ENCODE peak calls at places on chromosomes 3 and 15, in five cellular contexts. C, Q, N, Z and R are unnamed samples.

GRCh38 chr3:71784914-71785593 is at the start of gene PROK2:
- DNase-seq in N (no peak), Z (peak), Q (no peak), C (peak), R (peak)

GRCh38 chr3:177836671-177837070 is 639.4 kb upstream of the TBL1XR1 start:
- DNase-seq in Z (no peak), Q (no peak), C (no peak), N (no peak), R (no peak)

GRCh38 chr3:113532698-113533533 is 561 bp downstream of the SIDT1 start:
- DNase-seq in Q (no peak), Z (peak), C (peak), N (peak), R (peak)

GRCh38 chr3:69309810-69310209 is 76.1 kb downstream of the FRMD4B start:
- DNase-seq in Q (no peak), C (peak), N (no peak), Z (no peak), R (no peak)

GRCh38 chr15:101152914-101153313 is 98.9 kb downstream of the CHSY1 start:
- DNase-seq in Z (no peak), Q (no peak), C (peak), N (no peak), R (no peak)

GRCh38 chr3:63043631-63044030 is 168.4 kb upstream of the CADPS start:
- DNase-seq in Q (no peak), N (no peak), Z (no peak), C (no peak), R (no peak)

GRCh38 chr3:53974314-53974713 is 82.7 kb upstream of the SELENOK start:
- DNase-seq in Q (no peak), N (no peak), C (no peak), Z (no peak), R (no peak)

GRCh38 chr15:29942548-29942947 is 120.3 kb upstream of the TJP1 start:
- DNase-seq in Q (no peak), N (no peak), Z (no peak), C (no peak), R (no peak)

GRCh38 chr3:162770556-162770955 is 1273.9 kb downstream of the OTOL1 start:
- DNase-seq in C (no peak), Z (no peak), Q (no peak), N (no peak), R (no peak)

GRCh38 chr3:29649815-29650547 is 369.1 kb downstream of the RBMS3 start:
- DNase-seq in Z (no peak), C (no peak), N (no peak), Q (no peak), R (no peak)

GRCh38 chr3:16807441-16807840 is 77.3 kb upstream of the PLCL2 start:
- DNase-seq in N (no peak), Q (no peak), Z (no peak), C (no peak), R (no peak)

GRCh38 chr3:184360834-184361531 is 422 bp downstream of the CLCN2 start:
- DNase-seq in Z (no peak), N (no peak), Q (no peak), C (no peak), R (no peak)

GRCh38 chr15:48851956-48852355 is 26.0 kb upstream of the EID1 start:
- DNase-seq in C (no peak), Q (no peak), N (no peak), Z (no peak), R (no peak)

GRCh38 chr3:174382876-174383275 is 476.3 kb upstream of the NAALADL2 start:
- DNase-seq in Q (no peak), Z (no peak), N (no peak), C (no peak), R (no peak)

GRCh38 chr3:122025296-122025695 is 3.2 kb upstream of the ILDR1 start:
- DNase-seq in N (no peak), Z (no peak), Q (no peak), C (no peak), R (no peak)

GRCh38 chr3:157922614-157923013 is 183.6 kb downstream of the SHOX2 start:
- DNase-seq in Z (no peak), Q (no peak), C (no peak), N (no peak), R (no peak)

GRCh38 chr15:70112018-70112395 is 14.3 kb upstream of the TLE3 start:
- DNase-seq in Z (no peak), N (no peak), Q (no peak), C (no peak), R (no peak)
- H3K27ac ChIP-seq in Z (peak), N (no peak), Q (no peak), C (peak), R (peak)

GRCh38 chr15:45197512-45197911 is 9.7 kb upstream of the SHF start:
- DNase-seq in N (no peak), Q (no peak), C (no peak), Z (no peak), R (no peak)
- H3K4me3 ChIP-seq in N (no peak), Q (no peak), C (no peak), Z (peak), R (no peak)

GRCh38 chr3:159788291-159788690 is 200.3 kb upstream of the IL12A start:
- DNase-seq in Z (no peak), Q (no peak), N (no peak), C (peak), R (no peak)

GRCh38 chr3:159785276-159785675 is 203.4 kb upstream of the IL12A start:
- DNase-seq in Q (no peak), N (no peak), C (no peak), Z (no peak), R (no peak)

GRCh38 chr3:159787794-159788205 is 200.8 kb upstream of the IL12A start:
- DNase-seq in N (no peak), Z (no peak), C (peak), Q (peak), R (no peak)

GRCh38 chr3:159787191-159787590 is 201.4 kb upstream of the IL12A start:
- DNase-seq in N (no peak), C (peak), Z (no peak), Q (peak), R (no peak)

DNA sequence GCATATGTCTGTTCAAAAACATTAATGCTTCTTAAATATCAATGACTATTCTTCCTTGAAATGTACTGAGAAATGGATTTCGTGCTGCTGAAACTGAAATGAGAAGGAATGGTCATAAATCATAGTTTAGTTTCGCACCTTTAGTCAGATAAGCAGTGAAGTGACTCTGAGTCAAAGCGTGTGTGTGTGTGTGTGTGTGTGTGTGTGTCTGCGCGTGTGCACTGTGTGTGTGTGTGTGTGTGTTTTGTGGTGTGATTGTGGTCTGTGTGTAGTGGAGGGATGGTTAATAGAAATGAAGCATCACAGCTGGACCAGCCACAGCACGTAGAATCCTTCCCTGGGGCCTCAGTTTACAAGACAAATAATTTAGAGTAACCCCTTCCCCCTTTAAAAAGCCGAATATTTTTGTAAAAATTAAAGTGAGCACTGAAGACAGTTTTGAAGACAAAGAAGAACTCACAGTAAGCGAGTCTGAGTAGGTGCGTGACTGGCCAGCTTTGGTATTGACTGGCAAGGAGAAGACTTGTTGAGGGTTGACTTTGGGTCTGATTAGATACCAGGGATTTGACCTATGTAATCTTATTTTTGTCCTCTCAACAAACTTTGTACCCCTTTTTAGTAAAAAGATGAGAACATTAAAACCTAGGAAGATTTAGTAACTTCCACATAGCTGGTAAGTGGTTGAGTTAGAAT is 202.0 kb upstream of the IL12A start:
- DNase-seq in Q (no peak), N (no peak), C (no peak), Z (no peak), R (no peak)
- H3K27ac ChIP-seq in Q (peak), N (no peak), C (no peak), Z (no peak), R (peak)

DNA sequence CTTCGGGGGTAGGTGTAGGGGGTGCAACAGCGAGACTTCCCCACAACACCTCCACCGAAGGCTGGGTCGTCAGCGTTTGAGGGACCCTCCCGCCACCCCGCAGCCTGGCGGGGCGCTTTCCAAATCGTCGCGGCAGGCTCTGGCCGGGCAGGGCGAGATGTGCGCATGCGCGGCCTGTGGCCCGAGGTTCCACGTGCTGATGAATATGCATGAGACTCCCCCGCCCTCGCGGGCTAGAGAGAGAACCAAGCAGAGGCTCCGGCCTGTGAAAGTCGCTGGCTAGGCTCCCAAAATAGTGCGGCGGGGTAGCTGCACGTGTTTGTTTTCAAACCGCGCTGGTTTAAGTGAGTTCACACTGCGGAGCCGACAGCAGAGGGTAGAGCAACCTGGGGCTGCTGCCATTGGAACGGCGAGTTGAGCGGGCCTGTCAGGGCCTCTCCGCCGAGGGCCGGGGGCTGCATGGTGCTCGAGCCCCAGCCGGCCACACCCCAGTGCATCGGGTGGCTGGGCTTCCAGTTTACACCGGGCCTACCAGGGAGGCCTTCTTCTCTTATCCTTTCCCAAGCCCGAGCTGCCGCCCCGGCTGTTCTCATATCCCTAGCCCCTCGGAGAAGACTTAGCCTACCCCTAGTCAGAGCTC is 10.0 kb downstream of the ZIC1 start:
- DNase-seq in Z (no peak), Q (peak), N (no peak), C (peak), R (peak)
- H3K4me3 ChIP-seq in Z (no peak), Q (peak), N (no peak), C (peak), R (peak)

GRCh38 chr3:32106929-32107362 is 526 bp downstream of the GPD1L start:
- DNase-seq in Z (peak), Q (no peak), C (no peak), N (no peak), R (peak)
- H3K27ac ChIP-seq in Z (peak), Q (no peak), C (no peak), N (peak), R (peak)

DNA sequence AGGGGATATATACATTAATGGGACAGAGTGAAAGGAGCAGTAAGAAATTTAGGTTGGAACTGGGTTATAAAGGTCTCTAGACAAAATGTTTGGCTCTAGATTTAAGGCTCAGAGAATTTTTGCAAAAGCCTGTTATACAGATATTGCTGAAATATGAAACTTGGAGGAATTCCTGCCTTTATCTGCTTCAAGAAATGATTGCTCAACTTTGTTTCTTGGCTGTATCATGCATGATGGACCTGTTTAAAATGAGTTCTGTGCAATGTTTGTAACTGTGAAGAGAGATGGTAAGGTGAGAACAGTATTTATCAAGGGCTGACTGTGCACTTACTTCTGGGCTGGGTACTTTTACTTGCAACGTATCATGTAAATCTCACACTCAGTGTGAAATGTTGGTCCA is 3.3 kb downstream of the CRYBG3 start:
- DNase-seq in C (no peak), Q (no peak), N (no peak), Z (no peak), R (no peak)
- H3K4me3 ChIP-seq in C (no peak), Q (no peak), N (no peak), Z (peak), R (no peak)

GRCh38 chr15:68339481-68339880 is 61.9 kb downstream of the FEM1B start:
- DNase-seq in Q (no peak), C (no peak), N (no peak), Z (no peak), R (no peak)

GRCh38 chr15:68335251-68335650 is 57.7 kb downstream of the FEM1B start:
- DNase-seq in C (no peak), Z (no peak), N (no peak), Q (no peak), R (no peak)

GRCh38 chr15:68334661-68335124 is 57.1 kb downstream of the FEM1B start:
- DNase-seq in C (no peak), Q (no peak), N (no peak), Z (no peak), R (no peak)

GRCh38 chr15:68335655-68336054 is 58.1 kb downstream of the FEM1B start:
- DNase-seq in Q (no peak), N (no peak), Z (peak), C (no peak), R (no peak)

DNA sequence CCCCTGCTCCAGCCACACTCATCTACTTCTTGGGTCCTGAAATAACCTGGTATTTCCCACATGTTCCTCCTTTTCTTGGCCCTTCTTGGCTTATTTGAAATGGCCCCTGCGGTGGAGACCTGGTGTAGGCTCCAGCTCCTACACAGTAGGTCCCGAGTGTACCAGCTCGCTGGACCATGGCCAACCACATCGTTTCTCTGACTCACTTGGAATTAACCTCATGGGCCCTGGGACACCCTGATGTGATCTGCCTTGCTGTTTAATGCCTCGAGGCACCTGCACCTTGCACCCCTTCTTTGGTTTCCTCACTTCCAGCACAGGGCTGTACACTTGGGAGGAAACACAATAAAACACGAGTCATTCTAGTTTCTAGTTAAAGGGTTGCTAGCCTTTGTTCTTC is 60.3 kb downstream of the FEM1B start:
- DNase-seq in Z (no peak), C (no peak), N (no peak), Q (no peak), R (no peak)
- H3K27ac ChIP-seq in Z (no peak), C (no peak), N (no peak), Q (no peak), R (no peak)